ENCODE peak calls at places on chromosomes 3 and 15, in ten cellular contexts. E, I, A, U, W, J, M, H, F and X are unnamed samples.

GRCh38 chr3:114218006-114218405 is 19.4 kb downstream of the ZNF80 start:
- DNase-seq in E (peak), I (no peak), A (no peak), U (no peak), W (no peak), J (no peak), M (no peak), H (no peak), F (no peak), X (no peak)

GRCh38 chr3:24451461-24452099 is 43.1 kb downstream of the THRB start:
- DNase-seq in E (no peak), I (no peak), A (no peak), U (no peak), W (no peak), J (no peak), M (no peak), H (no peak), F (no peak), X (no peak)

GRCh38 chr3:20047341-20047779 is 7.1 kb downstream of the KAT2B start:
- DNase-seq in E (no peak), I (no peak), A (no peak), U (no peak), W (no peak), J (no peak), M (no peak), H (peak), F (no peak), X (no peak)

GRCh38 chr3:131702156-131702555 is 199.4 kb upstream of the MRPL3 start:
- DNase-seq in E (no peak), I (no peak), A (no peak), U (no peak), W (no peak), J (no peak), M (no peak), H (no peak), F (no peak), X (no peak)

GRCh38 chr3:183253961-183254815 is 1.1 kb downstream of the B3GNT5 start:
- DNase-seq in E (peak), I (no peak), A (peak), U (peak), W (peak), J (peak), M (no peak), H (no peak), F (no peak), X (peak)

GRCh38 chr3:71585126-71585525 is 1.6 kb upstream of the FOXP1 start:
- DNase-seq in E (no peak), I (no peak), A (no peak), U (no peak), W (no peak), J (no peak), M (no peak), H (peak), F (no peak), X (no peak)

GRCh38 chr15:89098281-89098680 is 10.0 kb downstream of the ABHD2 start:
- DNase-seq in E (no peak), I (no peak), A (no peak), U (no peak), W (no peak), J (no peak), M (no peak), H (no peak), F (no peak), X (no peak)

GRCh38 chr3:30236011-30236410 is 370.4 kb upstream of the TGFBR2 start:
- DNase-seq in E (no peak), I (no peak), A (no peak), U (no peak), W (no peak), J (no peak), M (no peak), H (no peak), F (no peak), X (no peak)

GRCh38 chr3:184642623-184643308 is 69.1 kb downstream of the MAGEF1 start:
- DNase-seq in E (no peak), I (no peak), A (no peak), U (no peak), W (no peak), J (no peak), M (no peak), H (no peak), F (no peak), X (no peak)

GRCh38 chr3:158470944-158471638 is 99.9 kb upstream of the MLF1 start:
- DNase-seq in E (peak), I (no peak), A (no peak), U (no peak), W (no peak), J (no peak), M (no peak), H (no peak), F (no peak), X (no peak)